ENCODE peak calls at places on chromosomes 7 and 10, in ten cellular contexts. One of them, this sample, is unnamed.

GRCh38 chr7:122802211-122802833 is 83.9 kb downstream of the CADPS2 start:
- DNase-seq in activated T-cell treated with anti-CD3 and anti-CD28 coated beads, Interleukin-2, amount 50 U/mL, for 48 hours: no peak
- DNase-seq in substantia nigra: no peak
- DNase-seq in globus pallidus: no peak
- DNase-seq in ELR: no peak
- DNase-seq in brain microvascular endothelial cell: peak; percentile 6
- DNase-seq in iPS DF 19.7: no peak
- DNase-seq in thyroid gland: no peak
- DNase-seq in AML-193: no peak
- DNase-seq in RKO: no peak
- DNase-seq in this sample: no peak

GRCh38 chr7:110830778-110831177 is 260.1 kb upstream of the LRRN3 start:
- DNase-seq in activated T-cell treated with anti-CD3 and anti-CD28 coated beads, Interleukin-2, amount 50 U/mL, for 48 hours: no peak
- DNase-seq in substantia nigra: no peak
- DNase-seq in globus pallidus: no peak
- DNase-seq in ELR: no peak
- DNase-seq in brain microvascular endothelial cell: no peak
- DNase-seq in iPS DF 19.7: no peak
- DNase-seq in thyroid gland: no peak
- DNase-seq in AML-193: no peak
- DNase-seq in RKO: no peak
- DNase-seq in this sample: no peak

GRCh38 chr10:126663880-126664279 is 6.6 kb downstream of the C10orf90 start:
- DNase-seq in activated T-cell treated with anti-CD3 and anti-CD28 coated beads, Interleukin-2, amount 50 U/mL, for 48 hours: no peak
- DNase-seq in substantia nigra: no peak
- DNase-seq in globus pallidus: peak; percentile 63
- DNase-seq in ELR: peak; percentile 43
- DNase-seq in brain microvascular endothelial cell: peak; percentile 81
- DNase-seq in iPS DF 19.7: no peak
- DNase-seq in thyroid gland: peak; percentile 63
- DNase-seq in AML-193: no peak
- DNase-seq in RKO: no peak
- DNase-seq in this sample: peak; percentile 48

GRCh38 chr10:28738200-28738599 is 60.9 kb downstream of the BAMBI start:
- DNase-seq in activated T-cell treated with anti-CD3 and anti-CD28 coated beads, Interleukin-2, amount 50 U/mL, for 48 hours: peak; percentile 18
- DNase-seq in substantia nigra: no peak
- DNase-seq in globus pallidus: no peak
- DNase-seq in ELR: no peak
- DNase-seq in brain microvascular endothelial cell: no peak
- DNase-seq in iPS DF 19.7: no peak
- DNase-seq in thyroid gland: no peak
- DNase-seq in AML-193: no peak
- DNase-seq in RKO: no peak
- DNase-seq in this sample: no peak

GRCh38 chr10:4651404-4652037 is 174.5 kb upstream of the AKR1E2 start:
- DNase-seq in activated T-cell treated with anti-CD3 and anti-CD28 coated beads, Interleukin-2, amount 50 U/mL, for 48 hours: peak; percentile 28
- DNase-seq in substantia nigra: no peak
- DNase-seq in globus pallidus: no peak
- DNase-seq in ELR: peak; percentile 33
- DNase-seq in brain microvascular endothelial cell: no peak
- DNase-seq in iPS DF 19.7: no peak
- DNase-seq in thyroid gland: no peak
- DNase-seq in AML-193: no peak
- DNase-seq in RKO: peak; percentile 49
- DNase-seq in this sample: no peak

GRCh38 chr10:78451592-78451991 is 417.9 kb downstream of the RPS24 start:
- DNase-seq in activated T-cell treated with anti-CD3 and anti-CD28 coated beads, Interleukin-2, amount 50 U/mL, for 48 hours: no peak
- DNase-seq in substantia nigra: no peak
- DNase-seq in globus pallidus: no peak
- DNase-seq in ELR: no peak
- DNase-seq in brain microvascular endothelial cell: no peak
- DNase-seq in iPS DF 19.7: no peak
- DNase-seq in thyroid gland: no peak
- DNase-seq in AML-193: no peak
- DNase-seq in RKO: no peak
- DNase-seq in this sample: no peak

GRCh38 chr7:98300595-98301372 is 19.3 kb downstream of the BRI3 start:
- DNase-seq in activated T-cell treated with anti-CD3 and anti-CD28 coated beads, Interleukin-2, amount 50 U/mL, for 48 hours: no peak
- DNase-seq in substantia nigra: no peak
- DNase-seq in globus pallidus: no peak
- DNase-seq in ELR: no peak
- DNase-seq in brain microvascular endothelial cell: no peak
- DNase-seq in iPS DF 19.7: no peak
- DNase-seq in thyroid gland: no peak
- DNase-seq in AML-193: no peak
- DNase-seq in RKO: no peak
- DNase-seq in this sample: no peak

GRCh38 chr7:42843209-42843800 is 68.6 kb downstream of the C7orf25 start:
- DNase-seq in activated T-cell treated with anti-CD3 and anti-CD28 coated beads, Interleukin-2, amount 50 U/mL, for 48 hours: peak; percentile 28
- DNase-seq in substantia nigra: peak; percentile 18
- DNase-seq in globus pallidus: peak; percentile 47
- DNase-seq in ELR: peak; percentile 47
- DNase-seq in brain microvascular endothelial cell: peak; percentile 44
- DNase-seq in iPS DF 19.7: peak; percentile 28
- DNase-seq in thyroid gland: peak; percentile 45
- DNase-seq in AML-193: no peak
- DNase-seq in RKO: peak; percentile 43
- DNase-seq in this sample: no peak

GRCh38 chr7:54788664-54789063 is 29.7 kb upstream of the SEC61G start:
- DNase-seq in activated T-cell treated with anti-CD3 and anti-CD28 coated beads, Interleukin-2, amount 50 U/mL, for 48 hours: peak; percentile 34
- DNase-seq in substantia nigra: no peak
- DNase-seq in globus pallidus: peak; percentile 52
- DNase-seq in ELR: peak; percentile 95
- DNase-seq in brain microvascular endothelial cell: peak; percentile 87
- DNase-seq in iPS DF 19.7: peak; percentile 67
- DNase-seq in thyroid gland: peak; percentile 25
- DNase-seq in AML-193: no peak
- DNase-seq in RKO: peak; percentile 88
- DNase-seq in this sample: peak; percentile 50

GRCh38 chr7:148286150-148286549 is 304.4 kb upstream of the C7orf33 start:
- DNase-seq in activated T-cell treated with anti-CD3 and anti-CD28 coated beads, Interleukin-2, amount 50 U/mL, for 48 hours: no peak
- DNase-seq in substantia nigra: no peak
- DNase-seq in globus pallidus: peak; percentile 42
- DNase-seq in ELR: peak; percentile 23
- DNase-seq in brain microvascular endothelial cell: peak; percentile 12
- DNase-seq in iPS DF 19.7: no peak
- DNase-seq in thyroid gland: no peak
- DNase-seq in AML-193: no peak
- DNase-seq in RKO: peak; percentile 50
- DNase-seq in this sample: peak; percentile 2

GRCh38 chr10:102230264-102230860 is 4.3 kb downstream of the ELOVL3 start:
- DNase-seq in activated T-cell treated with anti-CD3 and anti-CD28 coated beads, Interleukin-2, amount 50 U/mL, for 48 hours: peak; percentile 71
- DNase-seq in substantia nigra: no peak
- DNase-seq in globus pallidus: no peak
- DNase-seq in ELR: peak; percentile 78
- DNase-seq in brain microvascular endothelial cell: peak; percentile 55
- DNase-seq in iPS DF 19.7: no peak
- DNase-seq in thyroid gland: peak; percentile 73
- DNase-seq in AML-193: no peak
- DNase-seq in RKO: no peak
- DNase-seq in this sample: no peak

GRCh38 chr10:34759161-34759836 is 55.8 kb downstream of the PARD3 start:
- DNase-seq in activated T-cell treated with anti-CD3 and anti-CD28 coated beads, Interleukin-2, amount 50 U/mL, for 48 hours: no peak
- DNase-seq in substantia nigra: no peak
- DNase-seq in globus pallidus: no peak
- DNase-seq in ELR: peak; percentile 33
- DNase-seq in brain microvascular endothelial cell: no peak
- DNase-seq in iPS DF 19.7: no peak
- DNase-seq in thyroid gland: no peak
- DNase-seq in AML-193: no peak
- DNase-seq in RKO: no peak
- DNase-seq in this sample: peak; percentile 11

GRCh38 chr10:4088354-4089066 is 303.5 kb upstream of the KLF6 start:
- DNase-seq in activated T-cell treated with anti-CD3 and anti-CD28 coated beads, Interleukin-2, amount 50 U/mL, for 48 hours: no peak
- DNase-seq in substantia nigra: no peak
- DNase-seq in globus pallidus: no peak
- DNase-seq in ELR: no peak
- DNase-seq in brain microvascular endothelial cell: no peak
- DNase-seq in iPS DF 19.7: no peak
- DNase-seq in thyroid gland: no peak
- DNase-seq in AML-193: no peak
- DNase-seq in RKO: no peak
- DNase-seq in this sample: no peak

GRCh38 chr7:134891262-134892001 is 94.9 kb upstream of the AGBL3 start:
- DNase-seq in activated T-cell treated with anti-CD3 and anti-CD28 coated beads, Interleukin-2, amount 50 U/mL, for 48 hours: no peak
- DNase-seq in substantia nigra: peak; percentile 54
- DNase-seq in globus pallidus: peak; percentile 93
- DNase-seq in ELR: peak; percentile 84
- DNase-seq in brain microvascular endothelial cell: peak; percentile 86
- DNase-seq in iPS DF 19.7: peak; percentile 47
- DNase-seq in thyroid gland: peak; percentile 80
- DNase-seq in AML-193: no peak
- DNase-seq in RKO: no peak
- DNase-seq in this sample: no peak

GRCh38 chr10:61028861-61029361 is 84.9 kb upstream of the RHOBTB1 start:
- DNase-seq in activated T-cell treated with anti-CD3 and anti-CD28 coated beads, Interleukin-2, amount 50 U/mL, for 48 hours: no peak
- DNase-seq in substantia nigra: no peak
- DNase-seq in globus pallidus: no peak
- DNase-seq in ELR: peak; percentile 69
- DNase-seq in brain microvascular endothelial cell: peak; percentile 56
- DNase-seq in iPS DF 19.7: no peak
- DNase-seq in thyroid gland: no peak
- DNase-seq in AML-193: no peak
- DNase-seq in RKO: no peak
- DNase-seq in this sample: no peak

GRCh38 chr10:94016727-94017714 is 23.3 kb downstream of the PLCE1 start:
- DNase-seq in activated T-cell treated with anti-CD3 and anti-CD28 coated beads, Interleukin-2, amount 50 U/mL, for 48 hours: no peak
- DNase-seq in substantia nigra: no peak
- DNase-seq in globus pallidus: no peak
- DNase-seq in ELR: no peak
- DNase-seq in brain microvascular endothelial cell: peak; percentile 59
- DNase-seq in iPS DF 19.7: no peak
- DNase-seq in thyroid gland: peak; percentile 60
- DNase-seq in AML-193: no peak
- DNase-seq in RKO: no peak
- DNase-seq in this sample: no peak

GRCh38 chr7:40717242-40717641 is 582.4 kb downstream of the SUGCT start:
- DNase-seq in activated T-cell treated with anti-CD3 and anti-CD28 coated beads, Interleukin-2, amount 50 U/mL, for 48 hours: peak; percentile 20
- DNase-seq in substantia nigra: no peak
- DNase-seq in globus pallidus: no peak
- DNase-seq in ELR: peak; percentile 52
- DNase-seq in brain microvascular endothelial cell: peak; percentile 90
- DNase-seq in iPS DF 19.7: peak; percentile 70
- DNase-seq in thyroid gland: peak; percentile 12
- DNase-seq in AML-193: no peak
- DNase-seq in RKO: peak; percentile 51
- DNase-seq in this sample: peak; percentile 88

GRCh38 chr10:7409732-7410168 is 1.1 kb downstream of the SFMBT2 start:
- DNase-seq in activated T-cell treated with anti-CD3 and anti-CD28 coated beads, Interleukin-2, amount 50 U/mL, for 48 hours: peak; percentile 61
- DNase-seq in substantia nigra: no peak
- DNase-seq in globus pallidus: peak; percentile 45
- DNase-seq in ELR: no peak
- DNase-seq in brain microvascular endothelial cell: no peak
- DNase-seq in iPS DF 19.7: no peak
- DNase-seq in thyroid gland: peak; percentile 14
- DNase-seq in AML-193: no peak
- DNase-seq in RKO: no peak
- DNase-seq in this sample: no peak

GRCh38 chr10:24618401-24618800 is 105.3 kb downstream of the ARHGAP21 start:
- DNase-seq in activated T-cell treated with anti-CD3 and anti-CD28 coated beads, Interleukin-2, amount 50 U/mL, for 48 hours: no peak
- DNase-seq in substantia nigra: no peak
- DNase-seq in globus pallidus: no peak
- DNase-seq in ELR: no peak
- DNase-seq in brain microvascular endothelial cell: no peak
- DNase-seq in iPS DF 19.7: no peak
- DNase-seq in thyroid gland: no peak
- DNase-seq in AML-193: no peak
- DNase-seq in RKO: no peak
- DNase-seq in this sample: no peak

GRCh38 chr7:22255834-22256233 is 101.1 kb downstream of the RAPGEF5 start:
- DNase-seq in activated T-cell treated with anti-CD3 and anti-CD28 coated beads, Interleukin-2, amount 50 U/mL, for 48 hours: no peak
- DNase-seq in substantia nigra: no peak
- DNase-seq in globus pallidus: peak; percentile 63
- DNase-seq in ELR: no peak
- DNase-seq in brain microvascular endothelial cell: no peak
- DNase-seq in iPS DF 19.7: no peak
- DNase-seq in thyroid gland: no peak
- DNase-seq in AML-193: no peak
- DNase-seq in RKO: no peak
- DNase-seq in this sample: no peak

GRCh38 chr10:876442-876841 is 55.1 kb downstream of the LARP4B start:
- DNase-seq in activated T-cell treated with anti-CD3 and anti-CD28 coated beads, Interleukin-2, amount 50 U/mL, for 48 hours: no peak
- DNase-seq in substantia nigra: no peak
- DNase-seq in globus pallidus: no peak
- DNase-seq in ELR: no peak
- DNase-seq in brain microvascular endothelial cell: no peak
- DNase-seq in iPS DF 19.7: no peak
- DNase-seq in thyroid gland: no peak
- DNase-seq in AML-193: no peak
- DNase-seq in RKO: no peak
- DNase-seq in this sample: no peak

GRCh38 chr7:51034531-51035264 is 252.0 kb upstream of the GRB10 start:
- DNase-seq in activated T-cell treated with anti-CD3 and anti-CD28 coated beads, Interleukin-2, amount 50 U/mL, for 48 hours: no peak
- DNase-seq in substantia nigra: no peak
- DNase-seq in globus pallidus: peak; percentile 32
- DNase-seq in ELR: peak; percentile 55
- DNase-seq in brain microvascular endothelial cell: peak; percentile 68
- DNase-seq in iPS DF 19.7: no peak
- DNase-seq in thyroid gland: no peak
- DNase-seq in AML-193: no peak
- DNase-seq in RKO: no peak
- DNase-seq in this sample: no peak

GRCh38 chr10:124935946-124936345 is 6.0 kb upstream of the ZRANB1 start:
- DNase-seq in activated T-cell treated with anti-CD3 and anti-CD28 coated beads, Interleukin-2, amount 50 U/mL, for 48 hours: peak; percentile 60
- DNase-seq in substantia nigra: no peak
- DNase-seq in globus pallidus: no peak
- DNase-seq in ELR: peak; percentile 69
- DNase-seq in brain microvascular endothelial cell: no peak
- DNase-seq in iPS DF 19.7: no peak
- DNase-seq in thyroid gland: no peak
- DNase-seq in AML-193: no peak
- DNase-seq in RKO: peak; percentile 47
- DNase-seq in this sample: peak; percentile 26

GRCh38 chr10:49542353-49542752 is 3.4 kb upstream of the ERCC6 start:
- DNase-seq in activated T-cell treated with anti-CD3 and anti-CD28 coated beads, Interleukin-2, amount 50 U/mL, for 48 hours: no peak
- DNase-seq in substantia nigra: no peak
- DNase-seq in globus pallidus: no peak
- DNase-seq in ELR: no peak
- DNase-seq in brain microvascular endothelial cell: no peak
- DNase-seq in iPS DF 19.7: no peak
- DNase-seq in thyroid gland: no peak
- DNase-seq in AML-193: no peak
- DNase-seq in RKO: no peak
- DNase-seq in this sample: no peak

GRCh38 chr7:38822556-38822955 is 86.4 kb downstream of the VPS41 start:
- DNase-seq in activated T-cell treated with anti-CD3 and anti-CD28 coated beads, Interleukin-2, amount 50 U/mL, for 48 hours: no peak
- DNase-seq in substantia nigra: no peak
- DNase-seq in globus pallidus: no peak
- DNase-seq in ELR: no peak
- DNase-seq in brain microvascular endothelial cell: no peak
- DNase-seq in iPS DF 19.7: no peak
- DNase-seq in thyroid gland: no peak
- DNase-seq in AML-193: no peak
- DNase-seq in RKO: no peak
- DNase-seq in this sample: no peak

GRCh38 chr10:121734517-121735137 is 136.4 kb upstream of the FGFR2 start:
- DNase-seq in activated T-cell treated with anti-CD3 and anti-CD28 coated beads, Interleukin-2, amount 50 U/mL, for 48 hours: peak; percentile 20
- DNase-seq in substantia nigra: no peak
- DNase-seq in globus pallidus: peak; percentile 47
- DNase-seq in ELR: peak; percentile 37
- DNase-seq in brain microvascular endothelial cell: no peak
- DNase-seq in iPS DF 19.7: no peak
- DNase-seq in thyroid gland: peak; percentile 6
- DNase-seq in AML-193: no peak
- DNase-seq in RKO: peak; percentile 36
- DNase-seq in this sample: no peak

This sample was measured in MV-4-11.